ENCODE peak calls at places on chromosome X, in eight cellular contexts. Y is fibroblast of lung; Z is pancreas; Q is brain microvascular endothelial cell; A is GM23248; K is left ventricle myocardium inferior; M is CD8-positive, alpha-beta T cell; X is Caco-2. P is an unnamed sample.

GRCh38 chrX:44451056-44451455 is 91.6 kb downstream of the FUNDC1 start:
- DNase-seq in M (no peak), Z (no peak), Y (no peak), K (no peak), X (no peak), A (no peak), Q (no peak), P (no peak)

GRCh38 chrX:27251369-27251768 is 211.8 kb downstream of the PPP4R3C start:
- DNase-seq in K (no peak), A (no peak), X (no peak), Q (no peak), M (no peak), Z (no peak), Y (no peak), P (no peak)

GRCh38 chrX:38578152-38578551 is 16.8 kb downstream of the TSPAN7 start:
- DNase-seq in Y (no peak), K (no peak), M (no peak), X (peak; percentile 10), Z (no peak), Q (no peak), A (no peak), P (no peak)

GRCh38 chrX:17787557-17787956 is 50.3 kb downstream of the SCML1 start:
- DNase-seq in K (no peak), Z (no peak), M (no peak), Q (no peak), Y (no peak), X (no peak), A (no peak), P (no peak)

GRCh38 chrX:2662586-2662985 is 28.5 kb upstream of the CD99 start:
- DNase-seq in X (no peak), Z (no peak), M (no peak), Y (no peak), K (no peak), A (no peak), Q (no peak), P (no peak)

GRCh38 chrX:78946178-78946896 is 1.1 kb downstream of the P2RY10 start:
- DNase-seq in Y (no peak), M (no peak), Z (no peak), A (no peak), Q (no peak), K (no peak), X (no peak), P (no peak)

GRCh38 chrX:118552501-118552900 is 56.9 kb downstream of the DOCK11 start:
- DNase-seq in M (no peak), X (no peak), K (no peak), Q (peak; percentile 40), Z (no peak), Y (peak; percentile 68), A (peak; percentile 92), P (no peak)

GRCh38 chrX:112834016-112834855 is 6.4 kb downstream of the AMOT start:
- DNase-seq in X (peak; percentile 3), Q (peak; percentile 1), Y (peak; percentile 66), Z (no peak), A (peak; percentile 67), M (no peak), K (no peak), P (no peak)

GRCh38 chrX:121496966-121497365 is 449.6 kb downstream of the GLUD2 start:
- DNase-seq in K (no peak), X (no peak), A (no peak), M (no peak), Q (no peak), Y (no peak), Z (no peak), P (no peak)

GRCh38 chrX:43448688-43449087 is 207.4 kb upstream of the MAOA start:
- DNase-seq in Y (no peak), X (no peak), Z (no peak), M (no peak), Q (no peak), K (no peak), A (no peak), P (no peak)

GRCh38 chrX:46620505-46620904 is 46.9 kb downstream of the CHST7 start:
- DNase-seq in Z (no peak), K (no peak), M (no peak), A (no peak), X (no peak), Q (no peak), Y (peak; percentile 30), P (no peak)

GRCh38 chrX:68686684-68687045 is 39.2 kb downstream of the STARD8 start:
- DNase-seq in Q (no peak), M (no peak), Y (peak; percentile 32), Z (no peak), K (peak; percentile 37), X (no peak), A (peak; percentile 22), P (no peak)

GRCh38 chrX:103446665-103447302 is 70.4 kb downstream of the BEX3 start:
- DNase-seq in Y (no peak), A (peak; percentile 50), M (no peak), X (peak; percentile 61), K (no peak), Q (peak; percentile 25), Z (no peak), P (peak; percentile 0)

GRCh38 chrX:96771500-96771899 is 86.9 kb downstream of the DIAPH2 start:
- DNase-seq in K (no peak), A (no peak), Z (no peak), X (no peak), Y (no peak), Q (no peak), M (no peak), P (no peak)

GRCh38 chrX:16185725-16186136 is 18.4 kb downstream of the MAGEB17 start:
- DNase-seq in K (no peak), A (peak; percentile 80), M (no peak), Q (peak; percentile 67), X (no peak), Y (peak; percentile 58), Z (no peak), P (peak; percentile 36)

GRCh38 chrX:151227637-151228036 is 51.3 kb downstream of the GPR50 start:
- DNase-seq in M (no peak), Q (no peak), A (no peak), Z (peak; percentile 54), Y (no peak), X (no peak), K (no peak), P (no peak)

GRCh38 chrX:152733261-152733975 is at the start of the genes CSAG1 and MAGEA12:
- DNase-seq in M (no peak), K (no peak), A (no peak), Q (no peak), Y (no peak), Z (no peak), X (no peak), P (no peak)

GRCh38 chrX:110142096-110142495 is 139.2 kb downstream of the TMEM164 start:
- DNase-seq in Z (no peak), K (no peak), A (peak; percentile 40), Q (no peak), M (no peak), X (no peak), Y (no peak), P (no peak)

GRCh38 chrX:138298268-138298667 is 413.2 kb downstream of the FGF13 start:
- DNase-seq in Q (no peak), A (peak; percentile 20), X (no peak), Y (no peak), K (no peak), M (no peak), Z (no peak), P (no peak)

GRCh38 chrX:20029728-20030127 is 38.9 kb upstream of the BCLAF3 start:
- DNase-seq in Y (no peak), Q (no peak), X (peak; percentile 73), A (no peak), Z (no peak), K (no peak), M (no peak), P (peak; percentile 0)
- H3K4me3 ChIP-seq in Y (no peak overlapping the region), Q (no peak overlapping the region), X (no peak overlapping the region), A (no peak overlapping the region), Z (no peak overlapping the region), K (no peak overlapping the region), M (no peak overlapping the region), P (no peak overlapping the region)

GRCh38 chrX:13369541-13370140 is 49.8 kb upstream of the ATXN3L start:
- DNase-seq in M (no peak), X (no peak), A (no peak), K (no peak), Q (no peak), Z (no peak), Y (no peak), P (no peak)
- H3K4me3 ChIP-seq in M (no peak overlapping the region), X (no peak overlapping the region), A (no peak overlapping the region), K (no peak overlapping the region), Q (no peak overlapping the region), Z (no peak overlapping the region), Y (no peak overlapping the region), P (no peak overlapping the region)

GRCh38 chrX:14923761-14924160 is 50.5 kb downstream of the MOSPD2 start:
- DNase-seq in X (no peak), Z (no peak), A (no peak), K (no peak), Y (no peak), M (no peak), Q (peak; percentile 12), P (no peak)
- H3K4me3 ChIP-seq in X (no peak overlapping the region), Z (no peak overlapping the region), A (no peak overlapping the region), K (no peak overlapping the region), Y (no peak overlapping the region), M (no peak overlapping the region), Q (no peak overlapping the region), P (no peak overlapping the region)

GRCh38 chrX:773292-774025 is 142.9 kb downstream of the SHOX start:
- DNase-seq in X (no peak), K (no peak), Z (no peak), M (no peak), A (no peak), Q (no peak), Y (no peak), P (no peak)

GRCh38 chrX:768596-768995 is 138.0 kb downstream of the SHOX start:
- DNase-seq in Y (no peak), K (no peak), Q (no peak), M (no peak), A (no peak), Z (no peak), X (no peak), P (no peak)

GRCh38 chrX:774536-774935 is 143.9 kb downstream of the SHOX start:
- DNase-seq in A (no peak), Q (no peak), K (no peak), X (no peak), M (no peak), Z (no peak), Y (no peak), P (no peak)

GRCh38 chrX:769796-770195 is 139.2 kb downstream of the SHOX start:
- DNase-seq in X (no peak), Z (peak; percentile 5), A (no peak), Y (no peak), Q (no peak), K (no peak), M (no peak), P (no peak)

GRCh38 chrX:771536-771935 is 140.9 kb downstream of the SHOX start:
- DNase-seq in X (no peak), Y (no peak), Q (no peak), A (no peak), Z (no peak), M (no peak), K (no peak), P (no peak)
- H3K4me3 ChIP-seq in X (no peak overlapping the region), Y (no peak overlapping the region), Q (no peak overlapping the region), A (no peak overlapping the region), Z (no peak overlapping the region), M (no peak overlapping the region), K (no peak overlapping the region), P (no peak overlapping the region)